ENCODE peak calls at places on chromosomes 3 and 15, in eight cellular contexts. I is adrenal gland, V is AG10803, G is uterus, K is neural progenitor cell, F is fibroblast of mammary gland, Y is fibroblast of lung, M is body of pancreas. O is an unnamed sample.
A peak's percentile ranks its signal among the peaks of the same experiment; 100 is the strongest.

GRCh38 chr3:147934316-147935188 is 525.4 kb downstream of the ZIC1 start:
- DNase-seq in I (no peak), V (no peak), G (no peak), K (peak; percentile 80), F (no peak), Y (no peak), M (no peak), O (no peak)

GRCh38 chr15:81326466-81327212 is 2.7 kb upstream of the STARD5 start:
- DNase-seq in I (no peak), V (peak; percentile 11), G (no peak), K (no peak), F (peak; percentile 46), Y (peak; percentile 64), M (no peak), O (no peak)

GRCh38 chr3:196117809-196118208 is 35.9 kb upstream of the TFRC start:
- DNase-seq in I (no peak), V (no peak), G (no peak), K (no peak), F (no peak), Y (no peak), M (no peak), O (no peak)

GRCh38 chr3:57918123-57918837 is 89.9 kb upstream of the FLNB start:
- DNase-seq in I (no peak), V (peak; percentile 97), G (no peak), K (no peak), F (peak; percentile 96), Y (peak; percentile 92), M (no peak), O (no peak)

GRCh38 chr15:31383150-31383549 is 56.5 kb downstream of the KLF13 start:
- DNase-seq in I (no peak), V (no peak), G (no peak), K (no peak), F (no peak), Y (no peak), M (no peak), O (no peak)

GRCh38 chr15:50519740-50520425 is 26.6 kb downstream of the USP50 start:
- DNase-seq in I (no peak), V (no peak), G (no peak), K (no peak), F (no peak), Y (no peak), M (no peak), O (no peak)

GRCh38 chr3:194255252-194256039 is 95.7 kb downstream of the CPN2 start:
- DNase-seq in I (peak; percentile 56), V (no peak), G (no peak), K (no peak), F (no peak), Y (no peak), M (peak; percentile 37), O (peak; percentile 13)

GRCh38 chr3:107221856-107222255 is 155.4 kb upstream of the CCDC54 start:
- DNase-seq in I (no peak), V (peak; percentile 60), G (no peak), K (no peak), F (no peak), Y (peak; percentile 81), M (no peak), O (no peak)

GRCh38 chr3:175988401-175988800 is 1129.3 kb downstream of the NAALADL2 start:
- DNase-seq in I (no peak), V (peak; percentile 40), G (no peak), K (no peak), F (no peak), Y (no peak), M (no peak), O (no peak)

GRCh38 chr15:43406192-43406591 is 35.3 kb downstream of the TUBGCP4 start:
- DNase-seq in I (no peak), V (peak; percentile 39), G (no peak), K (no peak), F (peak; percentile 10), Y (no peak), M (no peak), O (no peak)

GRCh38 chr3:141643391-141643790 is 94.7 kb upstream of the RNF7 start:
- DNase-seq in I (no peak), V (peak; percentile 89), G (no peak), K (no peak), F (peak; percentile 18), Y (peak; percentile 81), M (peak; percentile 26), O (no peak)

GRCh38 chr15:71010439-71010838 is 104.8 kb upstream of the THSD4 start:
- DNase-seq in I (no peak), V (no peak), G (no peak), K (no peak), F (no peak), Y (no peak), M (no peak), O (no peak)

GRCh38 chr3:194676471-194676870 is 4.5 kb upstream of the LSG1 start:
- DNase-seq in I (no peak), V (no peak), G (no peak), K (no peak), F (no peak), Y (no peak), M (no peak), O (no peak)

GRCh38 chr15:91863621-91864255 is 10.2 kb downstream of the SLCO3A1 start:
- DNase-seq in I (peak; percentile 9), V (no peak), G (no peak), K (no peak), F (no peak), Y (no peak), M (no peak), O (no peak)

GRCh38 chr3:45223889-45224730 is 2.0 kb downstream of the TMEM158 start:
- DNase-seq in I (no peak), V (no peak), G (no peak), K (no peak), F (peak; percentile 69), Y (peak; percentile 56), M (no peak), O (no peak)

GRCh38 chr3:66322436-66322835 is 101.6 kb downstream of the SLC25A26 start:
- DNase-seq in I (no peak), V (peak; percentile 76), G (no peak), K (no peak), F (peak; percentile 58), Y (no peak), M (no peak), O (no peak)

GRCh38 chr15:74251187-74251811 is 15.2 kb downstream of the CCDC33 start:
- DNase-seq in I (peak; percentile 76), V (no peak), G (no peak), K (no peak), F (no peak), Y (no peak), M (peak; percentile 94), O (no peak)

GRCh38 chr3:108280476-108280875 is 15.9 kb upstream of the HHLA2 start:
- DNase-seq in I (no peak), V (no peak), G (no peak), K (no peak), F (no peak), Y (no peak), M (no peak), O (no peak)

DNA sequence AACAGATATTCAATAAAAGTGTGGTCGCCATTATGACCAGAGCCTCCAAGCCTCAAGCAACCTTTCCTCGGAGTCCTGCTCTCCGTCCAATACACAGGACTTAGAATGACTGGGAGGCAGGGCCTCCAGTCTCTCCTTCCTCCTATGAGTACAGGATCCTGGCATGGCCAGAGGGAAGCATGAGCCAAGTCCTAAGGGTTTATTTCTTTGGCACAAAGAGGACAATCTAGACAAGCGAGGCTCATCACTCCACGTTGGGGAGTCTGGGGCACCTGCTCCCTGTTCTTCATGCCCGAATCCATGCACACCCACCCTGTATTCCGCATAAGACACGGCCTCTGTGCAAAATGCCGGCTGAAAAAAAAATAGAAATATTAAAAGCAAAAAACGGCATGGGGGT is 6.8 kb downstream of the PRRT3 start:
- DNase-seq in I (no peak), V (no peak), G (no peak), K (no peak), F (no peak), Y (no peak), M (no peak), O (no peak)
- H3K4me3 ChIP-seq in I (no peak overlapping the region), V (no peak overlapping the region), G (no peak overlapping the region), K (peak overlapping the region; percentile 59), F (no peak overlapping the region), Y (no peak overlapping the region), M (no peak overlapping the region), O (no peak overlapping the region)

DNA sequence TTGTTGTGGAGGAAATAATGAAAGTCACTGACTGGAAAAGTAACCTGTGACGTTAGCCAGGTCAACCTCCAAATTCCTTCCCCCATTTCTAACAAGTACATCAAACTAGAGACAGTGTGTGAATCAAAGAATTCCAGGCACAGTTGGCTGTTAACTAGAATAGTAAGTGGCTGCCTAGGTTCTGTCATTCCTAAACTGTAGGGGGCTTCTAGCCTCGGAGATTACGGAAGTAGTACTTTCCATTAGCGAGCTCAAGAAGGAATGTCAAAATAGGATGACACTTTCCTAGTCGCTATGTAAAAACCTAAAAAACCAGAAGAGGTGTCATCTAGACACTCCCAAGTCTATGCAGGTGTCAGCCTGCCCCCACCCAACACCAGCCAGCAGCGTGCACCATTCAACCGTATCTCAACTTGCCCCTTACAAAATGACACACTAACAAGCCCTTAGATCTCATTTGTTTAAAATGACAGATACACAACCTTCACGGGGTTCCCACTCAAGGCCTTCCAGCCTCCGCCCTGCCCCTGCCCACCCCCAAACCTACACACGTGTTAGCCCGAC is 910 bp downstream of the INO80 start:
- DNase-seq in I (no peak), V (peak; percentile 38), G (no peak), K (peak; percentile 80), F (peak; percentile 40), Y (peak; percentile 66), M (no peak), O (peak; percentile 46)
- TF ChIP-seq CTCF in I (no peak), V (peak; percentile 33), G (no peak), K (peak; percentile 31), F (peak; percentile 24), Y (peak; percentile 21), M (no peak), O (no peak)

DNA sequence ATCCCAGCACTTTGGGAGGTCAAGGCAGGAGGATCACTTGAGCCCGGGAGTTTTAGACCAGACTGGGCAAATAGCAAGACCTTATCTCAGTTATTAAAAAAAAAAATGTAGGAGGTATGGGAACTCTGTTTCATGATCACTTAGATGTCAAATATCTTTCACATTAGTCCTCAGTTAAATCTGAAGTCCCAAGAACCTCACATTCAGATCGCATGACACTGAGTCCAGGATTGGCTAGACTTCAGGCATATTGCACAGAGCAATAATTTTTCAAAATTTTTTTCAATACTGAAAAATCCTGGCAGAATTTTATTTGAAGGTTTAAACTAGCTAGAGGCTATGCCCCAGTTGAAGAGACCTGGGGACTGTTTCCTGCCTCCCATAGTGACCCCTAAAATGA is 56.3 kb upstream of the ZNF148 start:
- DNase-seq in I (no peak), V (peak; percentile 65), G (no peak), K (no peak), F (peak; percentile 5), Y (peak; percentile 48), M (no peak), O (no peak)
- H3K4me3 ChIP-seq in I (no peak overlapping the region), V (no peak overlapping the region), G (no peak overlapping the region), K (no peak overlapping the region), F (no peak overlapping the region), Y (no peak overlapping the region), M (no peak overlapping the region), O (no peak overlapping the region)

DNA sequence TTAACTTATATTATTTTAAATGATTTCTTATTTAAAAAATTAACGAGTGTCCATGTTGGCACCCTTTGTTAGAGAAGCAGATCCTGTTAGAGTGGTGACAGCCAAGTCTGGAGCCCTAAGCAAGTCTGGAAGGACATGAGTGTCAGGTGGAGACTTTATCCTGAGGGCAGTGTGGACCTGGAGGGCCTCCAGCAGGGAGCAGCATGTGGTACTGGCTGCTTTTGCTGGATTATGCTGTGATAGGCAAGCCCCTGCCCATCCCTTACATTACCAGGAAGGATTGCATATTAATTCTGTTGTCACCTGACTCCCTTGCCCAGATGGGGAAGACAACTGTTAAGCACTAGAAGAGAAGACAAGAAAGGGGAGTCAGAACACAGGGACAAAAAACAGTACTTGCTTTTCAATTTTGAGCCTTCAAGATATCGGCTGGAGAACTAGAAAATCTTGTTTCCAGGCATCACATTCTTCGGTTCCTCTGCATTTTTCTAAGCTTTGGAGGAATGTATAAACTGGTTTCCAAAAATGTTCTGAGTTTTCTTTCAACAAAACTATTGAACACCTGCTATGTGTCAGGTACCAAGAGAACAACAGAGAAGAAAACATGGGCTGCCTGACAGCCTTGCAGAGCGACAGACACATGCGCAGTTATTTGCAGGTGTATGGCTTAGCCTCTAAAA is 22.7 kb downstream of the ZNF860 start:
- DNase-seq in I (no peak), V (no peak), G (no peak), K (no peak), F (no peak), Y (no peak), M (peak; percentile 16), O (no peak)
- TF ChIP-seq CTCF in I (no peak), V (no peak), G (no peak), K (no peak), F (no peak), Y (no peak), M (no peak), O (no peak)